ENCODE peak calls at places on chromosome 3, in five cellular contexts. S is GM12865, J is ascending aorta, G is IMR-90, M is endothelial cell. R is an unnamed sample.

GRCh38 chr3:155370198-155370597 is 76.7 kb upstream of the STRIT1 start:
- DNase-seq in S (no peak), J (no peak), G (no peak), M (no peak), R (no peak)

GRCh38 chr3:99902091-99902490 is 84.4 kb downstream of the CMSS1 start:
- DNase-seq in S (no peak), J (no peak), G (peak; percentile 43), M (no peak), R (no peak)

GRCh38 chr3:58683001-58683845 is 16.6 kb upstream of the FAM3D start:
- DNase-seq in S (peak; percentile 75), J (no peak), G (peak; percentile 61), M (no peak), R (no peak)

GRCh38 chr3:138493804-138494606 is 59.6 kb downstream of the ESYT3 start:
- DNase-seq in S (no peak), J (no peak), G (peak; percentile 87), M (no peak), R (no peak)

GRCh38 chr3:122299872-122300460 is 25.1 kb upstream of the CSTA start:
- DNase-seq in S (peak; percentile 73), J (no peak), G (peak; percentile 17), M (peak; percentile 17), R (no peak)

GRCh38 chr3:183502782-183503181 is 52.7 kb downstream of the KLHL6 start:
- DNase-seq in S (no peak), J (no peak), G (no peak), M (no peak), R (no peak)

GRCh38 chr3:54240-54639 is 142.3 kb upstream of the CHL1 start:
- DNase-seq in S (no peak), J (no peak), G (no peak), M (no peak), R (no peak)

GRCh38 chr3:71010731-71011455 is 572.6 kb downstream of the FOXP1 start:
- DNase-seq in S (peak; percentile 71), J (no peak), G (peak; percentile 31), M (no peak), R (no peak)

GRCh38 chr3:76383781-76384180 is 598.4 kb upstream of the ZNF717 start:
- DNase-seq in S (peak; percentile 54), J (no peak), G (no peak), M (no peak), R (no peak)

GRCh38 chr3:110180733-110181132 is 843.4 kb upstream of the DPPA4 start:
- DNase-seq in S (no peak), J (no peak), G (peak; percentile 33), M (no peak), R (no peak)

GRCh38 chr3:143171656-143172055 is 52.1 kb downstream of the CHST2 start:
- DNase-seq in S (no peak), J (no peak), G (peak; percentile 62), M (no peak), R (no peak)

GRCh38 chr3:55579499-55579898 is 92.4 kb upstream of the WNT5A start:
- DNase-seq in S (no peak), J (no peak), G (peak; percentile 81), M (no peak), R (no peak)

GRCh38 chr3:20552605-20553275 is 366.7 kb upstream of the SGO1 start:
- DNase-seq in S (no peak), J (no peak), G (no peak), M (no peak), R (no peak)

GRCh38 chr3:111859061-111859973 is at the start of gene PHLDB2:
- DNase-seq in S (peak; percentile 10), J (no peak), G (peak; percentile 67), M (peak; percentile 92), R (no peak)

GRCh38 chr3:57755368-57756021 is 614 bp upstream of the SLMAP start:
- DNase-seq in S (peak; percentile 68), J (no peak), G (peak; percentile 38), M (no peak), R (no peak)

GRCh38 chr3:66722675-66723074 is 221.9 kb upstream of the LRIG1 start:
- DNase-seq in S (no peak), J (peak; percentile 9), G (peak; percentile 95), M (no peak), R (no peak)

GRCh38 chr3:49671291-49672288 is 2.6 kb upstream of the APEH start:
- DNase-seq in S (peak; percentile 83), J (no peak), G (peak; percentile 53), M (peak; percentile 78), R (no peak)

GRCh38 chr3:126558336-126559071 is at the start of gene C3orf22:
- DNase-seq in S (no peak), J (no peak), G (no peak), M (peak; percentile 2), R (peak; percentile 12)

GRCh38 chr3:196666001-196666867 is 26.7 kb downstream of the NRROS start:
- DNase-seq in S (no peak), J (no peak), G (peak; percentile 81), M (no peak), R (no peak)

GRCh38 chr3:45889278-45889833 is 3.0 kb downstream of the CCR9 start:
- DNase-seq in S (peak; percentile 36), J (no peak), G (no peak), M (no peak), R (no peak)

GRCh38 chr3:46668591-46668990 is 24.9 kb downstream of the ALS2CL start:
- DNase-seq in S (no peak), J (peak; percentile 5), G (no peak), M (no peak), R (peak; percentile 1)

GRCh38 chr3:134373278-134373941 is 837 bp downstream of the AMOTL2 start:
- DNase-seq in S (no peak), J (no peak), G (peak; percentile 89), M (peak; percentile 74), R (peak; percentile 41)

GRCh38 chr3:54557538-54558419 is 370.1 kb downstream of the LRTM1 start:
- DNase-seq in S (no peak), J (no peak), G (no peak), M (no peak), R (no peak)

GRCh38 chr3:112128843-112129727 is 4.0 kb downstream of the GCSAM start:
- DNase-seq in S (peak; percentile 89), J (no peak), G (peak; percentile 75), M (no peak), R (no peak)

GRCh38 chr3:174495928-174496327 is 363.2 kb upstream of the NAALADL2 start:
- DNase-seq in S (no peak), J (no peak), G (peak; percentile 17), M (no peak), R (no peak)

GRCh38 chr3:161070252-161070930 is 34.8 kb downstream of the B3GALNT1 start:
- DNase-seq in S (no peak), J (no peak), G (no peak), M (no peak), R (no peak)

GRCh38 chr3:150567328-150567727 is 20.7 kb downstream of the EIF2A start:
- DNase-seq in S (no peak), J (no peak), G (no peak), M (no peak), R (no peak)

GRCh38 chr3:85360742-85361387 is 402.1 kb downstream of the CADM2 start:
- DNase-seq in S (peak; percentile 28), J (no peak), G (peak; percentile 9), M (peak; percentile 63), R (no peak)

DNA sequence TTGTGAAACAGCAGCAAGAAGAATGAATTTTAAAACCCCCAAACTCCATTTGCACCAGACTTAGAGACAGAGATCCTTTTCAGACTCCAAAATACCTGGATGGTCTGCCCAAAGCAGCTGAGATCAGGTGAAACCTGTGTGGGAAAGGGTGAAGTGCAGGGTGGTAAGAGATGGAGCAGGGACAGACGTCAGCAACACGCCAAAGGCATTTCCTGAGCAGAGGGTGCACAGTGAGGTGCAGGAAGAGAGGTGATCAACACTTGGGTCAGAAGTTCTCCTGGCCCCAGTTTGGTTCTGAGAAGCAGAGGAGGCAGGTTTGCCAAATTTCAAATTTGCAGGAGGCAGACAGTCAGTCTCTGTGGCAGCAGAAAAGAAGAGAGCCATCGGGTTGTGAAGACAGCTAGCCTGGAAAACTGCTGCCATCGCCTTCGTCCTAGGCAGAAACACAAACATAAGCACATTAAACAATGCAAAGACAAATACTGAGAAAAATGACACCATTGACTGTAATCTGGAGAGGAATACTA is 9.8 kb downstream of the CCR4 start:
- DNase-seq in S (no peak), J (no peak), G (no peak), M (no peak), R (no peak)
- TF ChIP-seq CTCF in S (no peak), J (no peak), G (no peak), M (no peak), R (no peak)

DNA sequence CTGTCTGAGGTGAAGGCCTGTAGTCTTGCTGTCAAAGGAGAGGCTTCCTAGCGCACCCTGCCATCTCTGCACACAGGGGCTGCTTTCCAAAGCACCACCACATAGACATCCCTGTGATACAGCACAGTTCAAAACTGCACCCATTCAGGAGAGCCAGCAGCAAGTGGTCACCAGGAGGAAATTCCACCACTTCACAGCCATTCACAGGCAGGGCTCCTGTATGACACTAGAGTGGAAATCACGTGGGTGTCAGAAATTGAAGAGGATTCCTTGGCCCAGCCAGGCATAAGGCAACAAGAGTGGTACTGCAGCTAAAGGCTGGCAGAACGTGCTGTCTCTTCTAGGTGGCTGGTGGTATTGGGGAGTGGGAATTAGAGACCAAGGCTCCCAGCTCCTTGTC is 102.8 kb downstream of the RFTN1 start:
- DNase-seq in S (no peak), J (no peak), G (no peak), M (no peak), R (no peak)
- TF ChIP-seq CTCF in S (no peak), J (no peak), G (no peak), M (no peak), R (no peak)

GRCh38 chr3:28667646-28668376 is 319.2 kb upstream of the AZI2 start:
- DNase-seq in S (peak; percentile 83), J (no peak), G (peak; percentile 52), M (peak; percentile 71), R (no peak)

GRCh38 chr3:28668377-28668721 is 319.7 kb upstream of the AZI2 start:
- DNase-seq in S (no peak), J (no peak), G (no peak), M (no peak), R (no peak)

DNA sequence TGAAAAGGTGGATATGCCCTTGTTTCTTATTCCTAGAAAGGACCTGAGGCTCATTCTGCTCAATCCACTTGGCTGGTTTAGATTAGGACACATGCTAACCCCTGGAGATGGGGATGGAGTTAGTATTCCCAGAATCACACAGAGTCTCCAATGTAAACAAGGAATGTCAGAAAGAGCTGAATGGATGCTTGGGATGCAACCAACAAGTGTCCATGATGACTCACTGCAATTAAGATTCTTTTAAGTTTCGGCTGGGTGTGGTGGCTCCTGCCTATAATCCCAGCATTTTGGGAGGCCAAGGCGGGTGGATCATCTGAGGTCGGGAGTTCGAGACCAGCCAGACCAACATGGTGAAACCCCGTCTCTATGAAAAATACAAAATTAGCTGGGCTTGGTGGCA is 315.5 kb upstream of the AZI2 start:
- DNase-seq in S (no peak), J (no peak), G (no peak), M (no peak), R (no peak)
- TF ChIP-seq CTCF in S (no peak), J (no peak), G (no peak), M (no peak), R (no peak)

DNA sequence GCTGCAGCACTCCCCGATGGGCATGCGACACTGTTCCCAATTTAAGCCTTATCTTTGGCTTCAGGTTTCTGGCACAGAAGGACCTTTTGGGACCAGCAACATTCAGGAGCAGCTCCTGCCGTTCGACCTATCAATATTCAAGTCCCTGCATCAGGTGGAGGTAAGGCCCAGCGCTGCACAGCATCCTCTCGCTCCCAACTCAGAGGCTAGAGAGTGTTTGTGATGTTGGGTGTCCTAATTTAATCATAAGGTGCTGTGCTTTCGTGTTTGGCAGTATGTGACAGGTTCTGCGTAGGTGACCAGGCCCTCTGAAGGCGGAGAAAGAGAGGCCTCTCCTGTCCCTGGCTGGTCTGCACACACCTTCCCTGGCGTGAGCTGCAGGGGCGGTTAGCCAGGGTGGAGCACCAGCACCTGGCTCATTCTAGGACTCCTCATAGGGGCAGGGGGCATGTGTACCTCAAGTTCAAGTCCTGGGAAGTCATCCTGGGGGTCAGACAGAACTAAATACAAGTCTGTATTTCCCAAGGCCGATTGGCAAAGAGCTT is 16.9 kb downstream of the NISCH start:
- DNase-seq in S (no peak), J (no peak), G (no peak), M (no peak), R (no peak)
- TF ChIP-seq CTCF in S (no peak), J (no peak), G (no peak), M (no peak), R (no peak)

R was measured in omental fat pad.